ENCODE peak calls at places on chromosomes 4 and X, in nine cellular contexts. H is osteocyte, N is endodermal cell, S is fibroblast of mammary gland, B is fibroblast of the aortic adventitia, V is suprapubic skin, C is GM12865, F is cardiac muscle cell, I is mammary epithelial cell. X is an unnamed sample.

GRCh38 chr4:139704915-139705485 is 39.4 kb downstream of the MGST2 start:
- DNase-seq in B (peak; percentile 27), V (no peak), S (peak; percentile 32), C (no peak), H (no peak), I (no peak), N (no peak), F (no peak), X (no peak)

GRCh38 chrX:5051831-5052491 is 1176.7 kb downstream of the NLGN4X start:
- DNase-seq in C (no peak), N (peak; percentile 43), F (peak; percentile 78), I (peak; percentile 82), S (peak; percentile 47), V (no peak), H (no peak), B (no peak), X (peak; percentile 78)

GRCh38 chr4:178080312-178080711 is 638.1 kb upstream of the AGA start:
- DNase-seq in H (no peak), B (no peak), S (no peak), C (no peak), N (no peak), V (no peak), I (no peak), F (no peak), X (no peak)

GRCh38 chr4:159328766-159329165 is 225.9 kb downstream of the RAPGEF2 start:
- DNase-seq in C (no peak), V (no peak), B (peak; percentile 21), I (no peak), H (no peak), F (no peak), N (no peak), S (no peak), X (no peak)

GRCh38 chrX:134603806-134604700 is 54.2 kb downstream of the PLAC1 start:
- DNase-seq in F (no peak), S (peak; percentile 95), V (no peak), C (no peak), I (peak; percentile 74), N (no peak), B (peak; percentile 95), H (no peak), X (no peak)

GRCh38 chr4:13173974-13174373 is 310.2 kb downstream of the RAB28 start:
- DNase-seq in F (no peak), V (peak; percentile 81), N (no peak), B (peak; percentile 46), C (no peak), I (no peak), S (peak; percentile 74), H (no peak), X (no peak)

GRCh38 chr4:154643493-154643892 is 31.0 kb upstream of the FGG start:
- DNase-seq in I (peak; percentile 28), S (peak; percentile 32), N (no peak), V (no peak), B (no peak), C (no peak), F (no peak), H (no peak), X (no peak)

GRCh38 chr4:48268956-48269860 is at the start of gene TEC:
- DNase-seq in N (peak; percentile 89), F (peak; percentile 60), I (no peak), H (no peak), C (peak; percentile 66), B (no peak), V (peak; percentile 85), S (peak; percentile 56), X (no peak)

GRCh38 chr4:8697826-8698225 is 105.3 kb downstream of the CPZ start:
- DNase-seq in B (no peak), C (no peak), N (peak; percentile 17), F (no peak), H (peak; percentile 79), V (peak; percentile 59), I (no peak), S (no peak), X (no peak)

GRCh38 chr4:57098945-57099344 is 11.2 kb downstream of the IGFBP7 start:
- DNase-seq in N (no peak), C (no peak), H (no peak), B (peak; percentile 94), V (no peak), I (peak; percentile 38), S (peak; percentile 89), F (no peak), X (no peak)

GRCh38 chrX:133602881-133603280 is 187.6 kb upstream of the GPC4 start:
- DNase-seq in N (no peak), F (no peak), I (no peak), S (no peak), B (no peak), C (no peak), H (no peak), V (no peak), X (no peak)

GRCh38 chrX:82141942-82142341 is 940.0 kb downstream of the SH3BGRL start:
- DNase-seq in C (no peak), V (no peak), H (no peak), S (no peak), B (no peak), N (no peak), I (no peak), F (no peak), X (no peak)

GRCh38 chr4:56861365-56861764 is 39.9 kb upstream of the SPINK2 start:
- DNase-seq in H (no peak), B (peak; percentile 3), V (no peak), C (peak; percentile 40), I (peak; percentile 16), F (peak; percentile 44), N (peak; percentile 56), S (no peak), X (no peak)

GRCh38 chr4:184289179-184289535 is 71.5 kb upstream of the ENPP6 start:
- DNase-seq in I (no peak), B (no peak), H (no peak), C (no peak), N (no peak), S (no peak), V (no peak), F (no peak), X (no peak)
- TF ChIP-seq CTCF in I (no peak), B (no peak), H (no peak), C (no peak), N (no peak), S (no peak), V (no peak), F (no peak), X (no peak)

GRCh38 chrX:45553417-45553816 is 352.7 kb upstream of the DIPK2B start:
- DNase-seq in B (no peak), S (no peak), C (no peak), N (no peak), H (no peak), F (no peak), V (no peak), I (no peak), X (no peak)

GRCh38 chrX:45557390-45557789 is 356.7 kb upstream of the DIPK2B start:
- DNase-seq in H (no peak), B (peak; percentile 25), I (peak; percentile 25), V (no peak), F (no peak), N (no peak), C (no peak), S (peak; percentile 32), X (no peak)
- TF ChIP-seq CTCF in H (peak; percentile 12), B (no peak), I (no peak), V (no peak), F (peak; percentile 7), N (no peak), C (no peak), S (no peak), X (peak; percentile 40)

DNA sequence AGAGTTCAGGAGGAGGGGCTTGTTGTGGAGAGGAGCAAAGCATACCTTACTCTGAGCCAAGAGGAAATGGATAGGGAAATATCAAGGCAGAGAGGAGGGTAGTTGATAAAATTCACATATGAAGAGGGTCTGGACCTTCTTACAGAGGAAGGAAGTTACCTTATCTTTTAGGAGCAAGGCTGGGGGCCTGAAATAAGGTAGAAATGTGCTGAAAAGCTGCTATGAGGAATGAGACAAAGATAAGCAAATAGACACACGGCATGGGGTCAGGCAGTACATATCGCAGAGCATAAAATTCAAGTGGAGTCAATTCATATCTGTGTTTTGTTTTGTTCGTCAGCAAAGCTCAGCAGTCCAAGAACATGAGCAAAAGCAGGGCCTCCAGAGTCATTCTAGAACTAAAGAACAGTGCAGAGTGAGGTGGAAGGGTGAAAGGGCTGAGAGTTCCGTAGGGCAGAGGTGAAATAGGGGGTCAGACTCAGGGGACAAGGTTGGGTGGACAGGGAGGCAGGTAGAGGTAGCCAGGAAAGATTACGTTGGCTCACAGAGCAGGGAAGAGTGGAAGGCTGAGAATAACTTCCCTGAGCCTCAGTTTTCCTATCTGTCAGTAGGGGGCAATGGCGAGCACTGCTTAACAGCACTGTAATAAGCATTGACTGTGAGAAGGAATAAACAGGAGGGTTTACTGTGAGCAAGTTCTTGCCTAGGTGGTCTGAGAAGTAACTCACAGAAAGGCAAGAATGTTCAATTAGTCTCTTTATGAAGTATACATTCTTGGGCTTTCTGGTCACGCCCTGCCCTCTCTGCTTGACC is 9.2 kb downstream of the VSIG4 start:
- DNase-seq in N (peak; percentile 58), I (peak; percentile 3), H (no peak), B (peak; percentile 48), F (peak; percentile 15), C (peak; percentile 62), S (peak; percentile 31), V (no peak), X (no peak)
- TF ChIP-seq CTCF in N (peak; percentile 77), I (peak; percentile 68), H (peak; percentile 19), B (peak; percentile 78), F (peak; percentile 59), C (peak; percentile 74), S (peak; percentile 77), V (no peak), X (peak; percentile 11)

GRCh38 chrX:112641449-112641848 is 38.3 kb downstream of the LHFPL1 start:
- DNase-seq in H (no peak), V (no peak), S (no peak), I (no peak), C (peak; percentile 59), N (no peak), B (no peak), F (no peak), X (no peak)

GRCh38 chrX:112631892-112632291 is 47.8 kb downstream of the LHFPL1 start:
- DNase-seq in C (no peak), N (no peak), F (no peak), B (no peak), V (no peak), H (no peak), S (no peak), I (no peak), X (no peak)

GRCh38 chrX:112638691-112639090 is 41.0 kb downstream of the LHFPL1 start:
- DNase-seq in I (no peak), B (no peak), H (no peak), C (no peak), F (no peak), S (no peak), V (no peak), N (no peak), X (no peak)

GRCh38 chrX:112636288-112636687 is 43.5 kb downstream of the LHFPL1 start:
- DNase-seq in N (no peak), B (peak; percentile 30), V (no peak), I (no peak), S (peak; percentile 37), F (no peak), H (no peak), C (no peak), X (no peak)

DNA sequence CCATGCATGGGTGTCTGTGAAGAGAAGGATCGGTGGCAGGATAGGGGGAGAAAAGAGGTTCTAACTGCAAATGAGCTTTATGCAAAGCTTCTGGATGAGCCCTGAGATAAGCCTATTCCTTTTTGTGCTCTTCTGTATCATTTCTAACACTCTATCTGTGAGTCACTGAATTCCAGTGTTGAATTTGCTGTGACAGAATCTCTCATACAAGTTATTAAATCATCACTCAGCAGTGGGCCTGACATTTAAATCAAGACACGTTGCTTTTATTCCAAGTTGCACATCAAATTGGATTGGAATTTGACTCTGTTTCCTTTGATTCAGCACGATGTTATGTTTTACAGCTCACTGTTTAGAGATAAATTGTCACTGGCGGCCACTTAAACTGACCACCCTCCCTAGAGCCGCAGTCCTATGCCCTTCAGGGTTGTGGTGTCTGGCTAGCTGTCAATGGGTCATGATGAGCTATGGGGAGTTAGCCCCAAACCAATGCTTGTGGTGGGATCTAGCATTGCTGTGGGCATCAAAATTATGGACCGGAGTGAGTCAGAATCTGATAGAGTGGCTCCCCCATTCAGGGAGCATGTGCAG is 42.7 kb downstream of the LHFPL1 start:
- DNase-seq in N (no peak), S (peak; percentile 61), C (no peak), H (no peak), V (no peak), F (no peak), I (no peak), B (peak; percentile 58), X (no peak)
- TF ChIP-seq CTCF in N (no peak), S (no peak), C (no peak), H (no peak), V (no peak), F (no peak), I (no peak), B (no peak), X (no peak)